ENCODE peak calls at places on chromosomes 5 and 9, in six cellular contexts. N, F, R, J, L and I are unnamed samples.

GRCh38 chr5:181189363-181189961 is 15.5 kb downstream of the TRIM7 start:
- DNase-seq in N (no peak), F (no peak), R (no peak), J (peak), L (peak), I (peak)

GRCh38 chr9:137673871-137674270 is 55.1 kb downstream of the EHMT1 start:
- DNase-seq in N (no peak), F (no peak), R (no peak), J (no peak), L (no peak), I (no peak)

GRCh38 chr9:4887556-4887955 is 94.8 kb downstream of the RCL1 start:
- DNase-seq in N (peak), F (no peak), R (no peak), J (no peak), L (no peak), I (no peak)

GRCh38 chr5:59342181-59342580 is 551.3 kb downstream of the PDE4D start:
- DNase-seq in N (no peak), F (no peak), R (no peak), J (no peak), L (no peak), I (peak)

GRCh38 chr9:91315191-91315590 is 46.5 kb downstream of the AUH start:
- DNase-seq in N (no peak), F (peak), R (no peak), J (peak), L (no peak), I (no peak)

GRCh38 chr5:146893991-146894390 is 15.4 kb upstream of the PPP2R2B start:
- DNase-seq in N (no peak), F (no peak), R (no peak), J (no peak), L (no peak), I (no peak)

GRCh38 chr9:83384214-83384613 is 154.0 kb downstream of the FRMD3 start:
- DNase-seq in N (no peak), F (no peak), R (no peak), J (no peak), L (no peak), I (no peak)

GRCh38 chr5:55344392-55344992 is 36.7 kb downstream of the MTREX start:
- DNase-seq in N (peak), F (peak), R (no peak), J (peak), L (peak), I (peak)

GRCh38 chr9:77455312-77455927 is 192.7 kb downstream of the GNA14 start:
- DNase-seq in N (no peak), F (peak), R (no peak), J (peak), L (peak), I (peak)

GRCh38 chr5:72709341-72709740 is 107.1 kb upstream of the TNPO1 start:
- DNase-seq in N (no peak), F (no peak), R (no peak), J (no peak), L (no peak), I (no peak)

GRCh38 chr5:14732991-14733390 is 68.5 kb downstream of the OTULIN start:
- DNase-seq in N (no peak), F (no peak), R (no peak), J (no peak), L (no peak), I (no peak)

GRCh38 chr9:110919609-110920008 is 118.7 kb downstream of the LPAR1 start:
- DNase-seq in N (peak), F (no peak), R (no peak), J (no peak), L (no peak), I (no peak)

GRCh38 chr9:70382709-70383605 is 31.5 kb downstream of the KLF9 start:
- DNase-seq in N (no peak), F (no peak), R (no peak), J (no peak), L (no peak), I (no peak)

GRCh38 chr5:2738156-2738699 is 13.2 kb downstream of the IRX2 start:
- DNase-seq in N (no peak), F (no peak), R (no peak), J (no peak), L (no peak), I (no peak)

GRCh38 chr9:104961238-104961637 is 33.3 kb upstream of the ABCA1 start:
- DNase-seq in N (peak), F (peak), R (no peak), J (peak), L (peak), I (peak)

GRCh38 chr5:19314840-19315239 is 673.2 kb downstream of the CDH18 start:
- DNase-seq in N (peak), F (peak), R (no peak), J (no peak), L (no peak), I (no peak)

GRCh38 chr5:665956-666711 is 27.0 kb downstream of the TPPP start:
- DNase-seq in N (no peak), F (no peak), R (no peak), J (no peak), L (no peak), I (no peak)

GRCh38 chr5:34045996-34046395 is 3.0 kb upstream of the C1QTNF3 start:
- DNase-seq in N (peak), F (no peak), R (no peak), J (no peak), L (no peak), I (no peak)

GRCh38 chr9:136489731-136490130 is 6.9 kb upstream of the SEC16A start:
- DNase-seq in N (no peak), F (no peak), R (no peak), J (no peak), L (no peak), I (no peak)

GRCh38 chr5:144436007-144436406 is 265.3 kb downstream of the KCTD16 start:
- DNase-seq in N (no peak), F (no peak), R (no peak), J (no peak), L (no peak), I (no peak)

GRCh38 chr5:171813270-171813669 is 27.7 kb downstream of the SMIM23 start:
- DNase-seq in N (no peak), F (no peak), R (no peak), J (no peak), L (no peak), I (no peak)

GRCh38 chr9:136314056-136314416 is 10.1 kb upstream of the CCDC187 start:
- DNase-seq in N (no peak), F (no peak), R (no peak), J (no peak), L (no peak), I (no peak)

GRCh38 chr9:136228107-136228875 is 17.3 kb downstream of the QSOX2 start:
- DNase-seq in N (peak), F (peak), R (no peak), J (no peak), L (no peak), I (no peak)

GRCh38 chr9:136133191-136133958 is 14.7 kb upstream of the TMEM250 start:
- DNase-seq in N (no peak), F (peak), R (no peak), J (no peak), L (no peak), I (no peak)

GRCh38 chr5:140133514-140134167 is 7.9 kb downstream of the IGIP start:
- DNase-seq in N (no peak), F (no peak), R (no peak), J (no peak), L (no peak), I (no peak)

GRCh38 chr5:43367909-43368648 is 44.1 kb downstream of the CCL28 start:
- DNase-seq in N (peak), F (no peak), R (no peak), J (no peak), L (no peak), I (no peak)
- H3K4me3 ChIP-seq in N (no peak), F (no peak), R (no peak), J (no peak), L (no peak), I (no peak)

GRCh38 chr5:136199408-136199807 is 6.4 kb upstream of the SMIM32 start:
- DNase-seq in N (no peak), F (no peak), R (no peak), J (no peak), L (no peak), I (no peak)
- H3K4me3 ChIP-seq in N (no peak), F (no peak), R (no peak), J (no peak), L (no peak), I (no peak)

GRCh38 chr9:128702445-128702948 is at the start of gene PKN3:
- DNase-seq in N (no peak), F (peak), R (peak), J (peak), L (peak), I (no peak)

GRCh38 chr9:128704356-128704670 is 2.0 kb downstream of the PKN3 start:
- DNase-seq in N (no peak), F (no peak), R (no peak), J (no peak), L (no peak), I (no peak)

GRCh38 chr9:128705051-128705965 is 3.0 kb downstream of the PKN3 start:
- DNase-seq in N (no peak), F (no peak), R (no peak), J (no peak), L (no peak), I (no peak)

GRCh38 chr9:128703616-128704355 is 1.5 kb downstream of the PKN3 start:
- DNase-seq in N (no peak), F (no peak), R (no peak), J (no peak), L (no peak), I (no peak)

GRCh38 chr9:128702949-128703615 is 779 bp downstream of the PKN3 start:
- DNase-seq in N (no peak), F (peak), R (no peak), J (no peak), L (no peak), I (no peak)
- H3K4me3 ChIP-seq in N (peak), F (peak), R (peak), J (peak), L (peak), I (peak)

GRCh38 chr9:86353591-86354047 is 591 bp downstream of the TUT7 start:
- DNase-seq in N (no peak), F (no peak), R (no peak), J (peak), L (peak), I (no peak)

GRCh38 chr9:86354048-86354881 is at the start of gene TUT7:
- DNase-seq in N (peak), F (peak), R (peak), J (peak), L (peak), I (peak)

GRCh38 chr9:86352440-86353106 is 1.6 kb downstream of the TUT7 start:
- DNase-seq in N (no peak), F (no peak), R (no peak), J (no peak), L (peak), I (no peak)

GRCh38 chr9:86350006-86350755 is 4.0 kb downstream of the TUT7 start:
- DNase-seq in N (no peak), F (no peak), R (no peak), J (no peak), L (peak), I (no peak)

GRCh38 chr9:86351897-86352296 is 2.3 kb downstream of the TUT7 start:
- DNase-seq in N (no peak), F (no peak), R (no peak), J (no peak), L (no peak), I (no peak)
- H3K4me3 ChIP-seq in N (peak), F (no peak), R (peak), J (no peak), L (peak), I (no peak)

DNA sequence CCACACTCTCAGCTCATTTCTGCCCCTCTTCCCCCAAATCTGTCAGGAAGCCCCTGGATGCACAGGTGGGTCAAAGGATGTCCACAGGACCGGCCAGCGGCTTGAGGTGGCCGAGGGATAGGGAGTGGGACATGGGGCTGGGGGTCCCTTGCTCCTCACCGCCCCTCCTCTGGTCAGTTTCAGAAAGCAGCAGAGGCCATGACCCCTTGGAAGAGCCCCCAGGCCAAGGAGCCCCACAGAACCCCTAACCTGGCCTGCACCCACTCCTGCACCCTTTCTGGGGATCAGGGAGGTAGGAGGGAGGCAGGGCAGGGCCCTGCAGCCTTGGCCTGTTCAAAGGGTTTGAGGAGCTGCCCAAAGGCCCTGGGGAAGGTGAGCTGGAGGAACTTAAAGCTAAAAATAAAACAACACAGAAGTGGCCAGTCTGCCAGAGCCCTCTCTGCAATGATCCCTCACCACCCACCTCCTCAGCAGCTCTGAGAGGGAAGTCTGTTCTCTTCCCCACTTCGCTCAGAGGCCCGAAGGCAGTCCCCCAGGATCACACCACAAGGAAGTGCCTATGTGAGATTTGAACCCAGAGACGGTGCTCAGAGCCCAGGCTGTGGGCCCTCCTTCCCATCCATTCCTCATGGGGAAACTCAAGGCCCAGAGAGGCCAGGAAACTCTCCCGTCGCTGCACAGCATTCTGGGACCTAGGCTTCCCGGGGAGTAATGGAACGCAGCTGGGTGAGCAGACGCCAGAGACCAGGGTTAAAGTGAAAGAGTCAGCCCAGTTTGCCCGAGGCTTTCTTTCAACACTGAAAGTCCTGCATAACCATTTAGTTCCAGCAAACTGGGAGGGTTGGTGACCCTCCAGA is 918 bp downstream of the ENG start:
- DNase-seq in N (no peak), F (peak), R (no peak), J (no peak), L (no peak), I (no peak)
- H3K4me3 ChIP-seq in N (peak), F (no peak), R (peak), J (peak), L (no peak), I (no peak)

GRCh38 chr5:159422371-159422770 is 92.1 kb upstream of the IL12B start:
- DNase-seq in N (no peak), F (no peak), R (no peak), J (no peak), L (no peak), I (no peak)

GRCh38 chr5:159430361-159431018 is 100.2 kb upstream of the IL12B start:
- DNase-seq in N (no peak), F (no peak), R (no peak), J (no peak), L (no peak), I (no peak)

GRCh38 chr5:159426694-159427093 is 96.4 kb upstream of the IL12B start:
- DNase-seq in N (no peak), F (no peak), R (no peak), J (no peak), L (no peak), I (no peak)

GRCh38 chr5:159424123-159424522 is 93.8 kb upstream of the IL12B start:
- DNase-seq in N (no peak), F (no peak), R (no peak), J (no peak), L (no peak), I (no peak)

DNA sequence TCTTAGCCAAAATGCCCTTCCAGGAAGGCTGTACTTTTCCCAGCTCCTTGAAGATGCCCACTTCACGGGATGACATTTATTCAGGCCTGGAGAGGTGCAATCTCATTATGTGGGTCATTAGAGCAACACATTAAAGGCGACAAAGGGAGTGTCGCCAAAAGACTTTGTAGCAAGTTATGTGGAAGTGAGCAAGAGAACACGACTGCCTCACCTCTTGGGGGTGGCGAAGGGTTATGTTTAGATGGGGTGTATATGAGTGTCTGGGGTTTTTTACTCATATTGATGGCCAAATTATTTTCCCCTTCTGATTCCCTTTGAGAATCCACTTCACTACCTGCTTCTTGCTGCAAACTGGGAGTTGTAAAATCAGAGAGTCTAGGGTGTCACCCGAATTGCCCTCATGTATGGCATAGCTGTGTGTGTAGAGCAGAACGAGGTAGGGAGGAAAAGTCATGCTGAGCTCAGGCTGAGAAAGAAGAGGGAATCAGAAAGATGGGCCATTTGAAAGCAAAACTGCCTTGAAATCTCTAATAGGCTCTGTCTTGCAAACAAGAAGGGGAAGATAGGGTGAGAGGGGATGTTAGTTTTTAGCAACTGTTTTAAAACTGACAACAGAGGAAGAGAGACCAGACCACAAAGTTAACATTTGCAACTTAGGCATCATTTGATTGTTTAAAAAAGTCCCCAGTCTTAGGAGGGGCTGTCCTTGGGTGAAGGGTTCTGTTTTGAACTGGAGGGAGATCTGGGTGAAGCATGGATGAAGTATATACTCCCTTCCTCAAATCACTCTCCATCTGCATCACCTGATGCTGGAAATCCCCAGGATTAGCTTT is 97.1 kb upstream of the IL12B start:
- DNase-seq in N (no peak), F (no peak), R (no peak), J (no peak), L (no peak), I (no peak)
- H3K4me3 ChIP-seq in N (no peak), F (no peak), R (no peak), J (no peak), L (no peak), I (no peak)

DNA sequence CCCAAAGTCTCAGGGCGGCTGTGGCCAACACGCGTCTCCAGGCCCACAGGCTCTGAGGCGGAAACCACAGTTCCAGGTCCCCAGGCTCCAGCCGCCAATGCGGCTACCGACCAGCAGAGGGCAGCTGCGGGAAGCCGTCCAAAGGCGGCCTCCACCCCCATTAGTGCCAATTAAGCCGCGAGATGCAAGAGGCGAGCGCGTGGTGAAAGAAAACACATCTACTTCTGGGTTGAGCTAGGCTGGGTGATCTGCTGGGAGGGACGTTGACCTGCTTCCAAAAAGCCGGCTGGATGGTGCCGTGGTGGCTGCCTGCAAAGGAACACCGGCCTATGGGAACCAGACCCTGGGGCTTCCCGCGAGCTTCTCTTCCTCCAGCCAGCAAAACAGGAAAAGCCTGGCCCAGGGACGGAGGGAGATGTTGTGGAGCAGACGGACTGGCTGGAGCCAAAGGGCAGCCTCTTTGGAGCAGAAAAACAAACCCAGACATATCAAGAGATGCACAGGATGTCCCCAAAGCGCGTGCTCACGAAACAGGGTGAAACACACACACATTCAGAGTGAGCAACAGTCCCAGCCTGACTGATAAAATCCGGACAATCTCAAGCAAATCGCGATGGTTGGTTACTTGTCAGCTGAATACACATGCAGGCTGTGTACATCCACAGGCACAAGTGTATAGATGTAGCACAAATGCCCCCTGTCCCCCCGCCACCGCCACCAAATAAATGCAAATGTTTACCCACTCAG is 187.1 kb upstream of the BRINP1 start:
- DNase-seq in N (peak), F (peak), R (peak), J (peak), L (peak), I (peak)
- H3K4me3 ChIP-seq in N (peak), F (no peak), R (peak), J (peak), L (no peak), I (no peak)